ENCODE peak calls at places on chromosomes 1 and 21, in seven cellular contexts. M is transverse colon, B is mammary epithelial cell, A is A549, Y is endothelial cell of umbilical vein, J is AG10803, O is astrocyte of the spinal cord. R is an unnamed sample.
A peak's percentile ranks its signal among the peaks of the same experiment; 100 is the strongest.

GRCh38 chr1:31762726-31763670 is 1.1 kb downstream of the ADGRB2 start:
- DNase-seq in B (peak; percentile 43), Y (peak; percentile 63), J (peak; percentile 31), A (peak; percentile 76), O (peak; percentile 48), M (peak; percentile 71), R (peak; percentile 33)

GRCh38 chr1:30868833-30869435 is 39.6 kb downstream of the SDC3 start:
- DNase-seq in M (no peak), Y (no peak), B (no peak), J (no peak), A (no peak), O (no peak), R (no peak)

GRCh38 chr1:10236405-10237156 is 26.2 kb downstream of the KIF1B start:
- DNase-seq in B (no peak), Y (no peak), O (no peak), M (no peak), J (peak; percentile 80), A (no peak), R (peak; percentile 34)

GRCh38 chr1:29121516-29121937 is 2.2 kb downstream of the TMEM200B start:
- DNase-seq in Y (no peak), M (peak; percentile 10), A (no peak), O (peak; percentile 6), B (no peak), J (no peak), R (no peak)

GRCh38 chr1:222310830-222311229 is 237.1 kb downstream of the HHIPL2 start:
- DNase-seq in A (no peak), B (no peak), J (no peak), O (no peak), Y (no peak), M (no peak), R (no peak)

GRCh38 chr1:70487910-70488665 is 77.0 kb downstream of the CTH start:
- DNase-seq in Y (peak; percentile 51), M (peak; percentile 14), A (no peak), O (peak; percentile 43), J (no peak), B (peak; percentile 33), R (peak; percentile 0)

GRCh38 chr1:107454786-107455185 is 313.9 kb downstream of the NTNG1 start:
- DNase-seq in Y (no peak), M (no peak), O (no peak), J (no peak), A (no peak), B (peak; percentile 36), R (no peak)

GRCh38 chr1:158932171-158932570 is 819 bp downstream of the PYHIN1 start:
- DNase-seq in M (no peak), A (no peak), J (no peak), B (peak; percentile 12), Y (no peak), O (no peak), R (no peak)

GRCh38 chr21:36728371-36729111 is 29.6 kb downstream of the SIM2 start:
- DNase-seq in J (no peak), B (no peak), A (no peak), M (no peak), O (no peak), Y (no peak), R (no peak)

GRCh38 chr1:204127597-204128242 is 24.1 kb downstream of the ETNK2 start:
- DNase-seq in J (peak; percentile 86), A (peak; percentile 85), O (peak; percentile 71), M (peak; percentile 69), Y (peak; percentile 79), B (peak; percentile 66), R (peak; percentile 80)

DNA sequence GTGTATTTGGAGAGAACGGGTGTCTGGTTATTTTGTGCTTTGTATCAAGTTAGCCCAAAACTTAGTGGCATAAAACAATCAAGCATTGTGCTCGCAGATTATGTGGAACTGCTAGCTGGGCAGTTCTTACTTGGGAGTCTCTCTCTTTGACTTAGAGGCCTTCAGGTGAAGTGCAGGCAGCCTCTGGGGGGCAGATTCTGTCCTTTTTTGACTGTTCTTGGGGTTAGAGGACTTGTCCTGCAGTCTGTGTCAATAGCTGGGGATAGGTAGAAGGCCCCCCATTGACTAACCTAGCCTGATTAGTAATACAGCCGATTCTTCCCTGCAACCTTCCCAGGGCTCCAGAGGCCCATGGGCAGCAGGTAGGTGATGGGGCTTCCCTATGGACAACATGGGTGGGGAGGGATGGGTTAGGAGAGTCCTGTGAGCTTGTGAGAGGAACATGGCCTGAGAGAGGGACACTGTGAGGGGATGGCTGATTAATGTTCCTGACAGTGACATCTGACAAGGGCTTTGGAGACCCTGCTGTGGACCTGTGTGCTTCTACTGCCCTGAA is 37.2 kb upstream of the ACOT11 start:
- DNase-seq in O (no peak), M (no peak), J (no peak), B (no peak), A (no peak), Y (no peak), R (no peak)
- TF ChIP-seq CTCF in O (no peak), M (no peak), J (no peak), B (no peak), A (no peak), Y (no peak), R (no peak)

GRCh38 chr1:116825735-116826438 is 71.7 kb downstream of the CD2 start:
- DNase-seq in J (no peak), A (no peak), O (no peak), B (no peak), M (peak; percentile 88), Y (no peak), R (no peak)
- TF ChIP-seq CTCF in J (no peak), A (no peak), O (no peak), B (no peak), M (peak; percentile 57), Y (no peak), R (no peak)

GRCh38 chr1:192506741-192507155 is 68.8 kb upstream of the RGS1 start:
- DNase-seq in B (no peak), M (no peak), J (peak; percentile 21), Y (peak; percentile 72), A (peak; percentile 12), O (peak; percentile 65), R (peak; percentile 25)
- TF ChIP-seq CTCF in B (peak; percentile 23), M (no peak), J (peak; percentile 43), Y (peak; percentile 38), A (peak; percentile 39), O (peak; percentile 60), R (peak; percentile 71)

DNA sequence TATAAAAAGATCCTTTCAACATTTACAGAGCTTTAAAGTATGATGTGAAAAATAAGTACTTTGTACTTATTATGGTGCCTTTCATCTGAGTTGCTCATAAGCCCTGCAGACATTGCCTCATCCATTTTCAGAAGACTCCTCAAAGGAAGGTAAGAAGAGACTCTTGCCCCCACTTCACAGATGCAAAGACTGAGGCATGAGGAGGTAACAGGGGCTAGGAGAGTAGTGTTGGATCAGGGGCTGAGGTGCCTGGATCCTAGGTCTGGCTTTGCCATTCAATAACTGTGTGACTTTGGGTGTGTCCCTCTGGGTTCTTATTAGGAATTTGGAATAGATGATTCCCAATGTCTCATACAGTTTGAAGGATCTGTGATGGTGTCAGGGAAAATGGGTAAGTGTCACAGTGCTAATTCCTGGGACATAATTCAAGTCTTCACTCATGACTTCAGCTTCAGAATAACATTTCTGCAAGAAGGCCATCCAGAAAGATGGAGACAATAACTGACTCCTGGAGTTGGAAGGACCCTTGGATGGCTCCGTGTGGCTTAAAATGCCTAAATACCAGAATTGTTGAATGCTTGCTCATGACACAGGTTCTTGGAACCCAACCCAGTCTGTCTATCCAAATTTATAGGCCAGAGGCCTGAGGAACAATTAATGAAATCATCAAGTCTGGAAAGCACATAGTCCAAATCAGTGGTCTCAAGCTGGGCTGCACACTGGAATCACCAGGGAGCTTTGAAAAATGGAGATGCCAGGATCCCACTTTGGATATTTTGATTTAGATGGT is 93.1 kb upstream of the RUNX1 start:
- DNase-seq in M (no peak), A (no peak), O (peak; percentile 38), J (peak; percentile 56), Y (no peak), B (no peak), R (no peak)
- TF ChIP-seq CTCF in M (no peak), A (no peak), O (no peak), J (no peak), Y (no peak), B (no peak), R (no peak)

GRCh38 chr1:58903450-58904298 is 119.8 kb upstream of the JUN start:
- DNase-seq in O (peak; percentile 95), M (peak; percentile 94), A (peak; percentile 56), B (peak; percentile 84), Y (peak; percentile 94), J (peak; percentile 96), R (peak; percentile 86)
- TF ChIP-seq CTCF in O (no peak), M (no peak), A (no peak), B (no peak), Y (no peak), J (no peak), R (no peak)

DNA sequence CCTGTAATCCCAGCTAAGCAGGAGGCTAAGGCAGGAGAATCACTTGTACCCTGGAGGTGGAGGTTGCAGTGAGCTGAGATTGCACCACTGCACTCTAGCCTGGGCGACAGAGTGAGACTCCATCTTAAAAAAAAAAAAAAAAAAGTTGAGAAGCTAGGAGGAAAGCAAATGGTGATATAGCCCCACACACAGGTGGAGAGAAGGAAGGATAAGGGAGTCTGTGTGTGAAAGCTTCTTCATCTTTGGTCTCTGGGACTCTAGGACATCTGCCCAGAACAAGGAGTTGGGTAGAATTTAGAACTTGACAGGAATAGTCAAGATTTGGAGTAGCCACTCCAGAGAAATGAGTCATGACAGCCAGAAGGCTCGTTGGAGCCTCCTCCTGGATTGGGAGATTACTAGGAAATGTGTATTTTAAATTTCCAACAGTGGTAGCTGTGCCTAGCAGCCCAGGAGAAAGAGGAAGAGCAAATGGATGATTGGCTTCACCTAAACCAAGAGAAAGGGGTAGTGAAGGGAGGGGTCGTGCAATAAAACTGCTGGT is 19.9 kb downstream of the NPL start:
- DNase-seq in B (no peak), O (no peak), Y (no peak), M (no peak), A (no peak), J (peak; percentile 1), R (peak; percentile 6)
- TF ChIP-seq CTCF in B (peak; percentile 21), O (no peak), Y (no peak), M (no peak), A (no peak), J (no peak), R (no peak)

GRCh38 chr1:149942885-149943284 is 6.2 kb upstream of the MTMR11 start:
- DNase-seq in O (no peak), Y (no peak), J (no peak), B (no peak), M (no peak), A (no peak), R (no peak)

GRCh38 chr1:149937779-149938178 is 1.1 kb upstream of the MTMR11 start:
- DNase-seq in J (no peak), B (no peak), A (no peak), Y (peak; percentile 37), M (no peak), O (no peak), R (no peak)

GRCh38 chr1:149940427-149940826 is 3.7 kb upstream of the MTMR11 start:
- DNase-seq in J (no peak), A (no peak), B (no peak), O (no peak), Y (no peak), M (no peak), R (no peak)

GRCh38 chr1:149945206-149945605 is 8.5 kb upstream of the MTMR11 start:
- DNase-seq in A (no peak), B (no peak), M (no peak), Y (no peak), J (no peak), O (no peak), R (no peak)

GRCh38 chr1:149942207-149942606 is 5.5 kb upstream of the MTMR11 start:
- DNase-seq in B (no peak), O (peak; percentile 34), Y (peak; percentile 57), J (no peak), M (peak; percentile 52), A (peak; percentile 49), R (no peak)
- TF ChIP-seq CTCF in B (peak; percentile 10), O (peak; percentile 49), Y (peak; percentile 39), J (peak; percentile 35), M (no peak), A (no peak), R (peak; percentile 9)

GRCh38 chr21:39911286-39911685 is 44.0 kb downstream of the PCP4 start:
- DNase-seq in A (peak; percentile 2), B (no peak), M (no peak), Y (no peak), O (no peak), J (no peak), R (no peak)
- TF ChIP-seq CTCF in A (no peak), B (peak; percentile 3), M (no peak), Y (no peak), O (no peak), J (no peak), R (peak; percentile 37)